ENCODE peak calls at places on chromosomes 6 and 20, in five cellular contexts. A, P, J, D and R are unnamed samples.

GRCh38 chr6:25889877-25890853 is 16.1 kb upstream of the SLC17A3 start:
- DNase-seq in A (no peak), P (no peak), J (no peak), D (peak; percentile 25), R (peak; percentile 52)

GRCh38 chr20:37395411-37395800 is 49.5 kb downstream of the SRC start:
- DNase-seq in A (peak; percentile 10), P (no peak), J (no peak), D (no peak), R (no peak)

GRCh38 chr20:17610566-17611289 is 40.9 kb downstream of the DSTN start:
- DNase-seq in A (no peak), P (peak; percentile 56), J (no peak), D (peak; percentile 86), R (peak; percentile 25)

GRCh38 chr6:169326067-169326799 is 72.6 kb upstream of the THBS2 start:
- DNase-seq in A (no peak), P (no peak), J (no peak), D (no peak), R (peak; percentile 30)

GRCh38 chr6:137903933-137904821 is 37.1 kb downstream of the TNFAIP3 start:
- DNase-seq in A (no peak), P (no peak), J (no peak), D (peak; percentile 47), R (no peak)

GRCh38 chr6:32108094-32108627 is 977 bp downstream of the TNXB start:
- DNase-seq in A (no peak), P (no peak), J (no peak), D (no peak), R (peak; percentile 56)

GRCh38 chr6:112595841-112596240 is 248.7 kb downstream of the RFPL4B start:
- DNase-seq in A (no peak), P (no peak), J (no peak), D (no peak), R (no peak)

GRCh38 chr20:34390769-34391447 is 27.8 kb downstream of the ITCH start:
- DNase-seq in A (no peak), P (no peak), J (peak; percentile 66), D (no peak), R (peak; percentile 72)

GRCh38 chr20:25480797-25481196 is 73.3 kb downstream of the GINS1 start:
- DNase-seq in A (no peak), P (no peak), J (no peak), D (no peak), R (no peak)

GRCh38 chr20:58231678-58232077 is 3.2 kb upstream of the ANKRD60 start:
- DNase-seq in A (no peak), P (no peak), J (no peak), D (no peak), R (peak; percentile 12)

GRCh38 chr6:31035862-31036497 is 25.7 kb downstream of the MUC22 start:
- DNase-seq in A (no peak), P (no peak), J (no peak), D (no peak), R (no peak)

GRCh38 chr6:168951224-168951616 is 302.4 kb downstream of the THBS2 start:
- DNase-seq in A (no peak), P (no peak), J (no peak), D (no peak), R (no peak)

GRCh38 chr6:27684264-27685211 is 211.6 kb upstream of the ZNF184 start:
- DNase-seq in A (no peak), P (no peak), J (no peak), D (peak; percentile 74), R (peak; percentile 69)

GRCh38 chr20:50434653-50435396 is 75.4 kb upstream of the PTPN1 start:
- DNase-seq in A (no peak), P (no peak), J (peak; percentile 37), D (no peak), R (peak; percentile 90)

GRCh38 chr6:113048741-113049140 is 701.6 kb downstream of the RFPL4B start:
- DNase-seq in A (no peak), P (no peak), J (no peak), D (no peak), R (peak; percentile 27)

GRCh38 chr6:43669050-43669921 is 18.3 kb downstream of the MRPS18A start:
- DNase-seq in A (no peak), P (no peak), J (peak; percentile 14), D (no peak), R (peak; percentile 45)

GRCh38 chr6:32965901-32966300 is 2.5 kb upstream of the BRD2 start:
- DNase-seq in A (no peak), P (no peak), J (no peak), D (peak; percentile 16), R (no peak)

GRCh38 chr6:31125586-31126363 is 5.5 kb upstream of the CDSN start:
- DNase-seq in A (no peak), P (no peak), J (no peak), D (no peak), R (peak; percentile 73)

GRCh38 chr20:10342152-10342551 is 91.9 kb downstream of the MKKS start:
- DNase-seq in A (no peak), P (no peak), J (no peak), D (no peak), R (no peak)

GRCh38 chr6:158991017-158991723 is 8.8 kb downstream of the RSPH3 start:
- DNase-seq in A (no peak), P (no peak), J (no peak), D (no peak), R (no peak)

GRCh38 chr20:8474027-8474668 is 342.1 kb downstream of the PLCB1 start:
- DNase-seq in A (no peak), P (no peak), J (no peak), D (no peak), R (no peak)

GRCh38 chr6:85703359-85703758 is 60.7 kb upstream of the SYNCRIP start:
- DNase-seq in A (no peak), P (no peak), J (no peak), D (no peak), R (no peak)

GRCh38 chr6:75397806-75398465 is 95.7 kb downstream of the FILIP1 start:
- DNase-seq in A (no peak), P (no peak), J (no peak), D (no peak), R (no peak)

GRCh38 chr6:143579703-143580102 is 68.2 kb upstream of the FUCA2 start:
- DNase-seq in A (no peak), P (no peak), J (peak; percentile 76), D (no peak), R (peak; percentile 85)